ENCODE peak calls at places on chromosome 6, in eight cellular contexts. O is AG08395, E is HFF-Myc, S is activated T-helper 1 cell treated with Interleukin-2 at 50 U/mL for 16 hours, X is hepatic stellate cell, H is GM04503, W is iris pigment epithelial cell, Q is HL-60. L is an unnamed sample.

GRCh38 chr6:73443555-73443954 is 8.5 kb downstream of the CGAS start:
- DNase-seq in X (no peak), Q (no peak), S (no peak), W (no peak), H (no peak), O (no peak), E (no peak), L (no peak)

GRCh38 chr6:110629153-110629552 is 152.7 kb upstream of the SLC22A16 start:
- DNase-seq in S (no peak), E (no peak), X (no peak), O (no peak), H (no peak), W (no peak), Q (no peak), L (no peak)

GRCh38 chr6:100176321-100176950 is 182.4 kb upstream of the MCHR2 start:
- DNase-seq in X (peak), S (no peak), Q (no peak), O (peak), H (no peak), E (peak), W (peak), L (peak)

GRCh38 chr6:82251942-82252341 is 4.4 kb upstream of the IBTK start:
- DNase-seq in W (peak), H (no peak), O (peak), X (peak), Q (peak), S (no peak), E (no peak), L (peak)

GRCh38 chr6:131379951-131380350 is 193.1 kb upstream of the ARG1 start:
- DNase-seq in O (peak), Q (no peak), X (peak), H (peak), E (peak), W (peak), S (no peak), L (no peak)

GRCh38 chr6:6678811-6679210 is 90.3 kb downstream of the LY86 start:
- DNase-seq in Q (no peak), W (no peak), E (no peak), S (no peak), X (no peak), H (no peak), O (no peak), L (no peak)

GRCh38 chr6:7726416-7727149 is 684 bp downstream of the BMP6 start:
- DNase-seq in H (no peak), O (no peak), S (no peak), Q (no peak), X (peak), E (no peak), W (no peak), L (peak)

GRCh38 chr6:17584241-17584803 is 15.8 kb upstream of the FAM8A1 start:
- DNase-seq in S (no peak), W (peak), H (peak), Q (peak), E (peak), O (peak), X (peak), L (peak)

GRCh38 chr6:166825553-166826145 is 130.7 kb downstream of the RNASET2 start:
- DNase-seq in S (no peak), O (no peak), H (no peak), E (peak), Q (no peak), X (no peak), W (peak), L (no peak)

GRCh38 chr6:148831531-148831930 is 84.7 kb downstream of the UST start:
- DNase-seq in X (no peak), H (no peak), Q (no peak), E (no peak), W (peak), S (no peak), O (no peak), L (no peak)

GRCh38 chr6:169212897-169213813 is 40.5 kb downstream of the THBS2 start:
- DNase-seq in Q (peak), H (no peak), S (peak), W (peak), O (peak), X (peak), E (peak), L (peak)

GRCh38 chr6:157226761-157227160 is 96.6 kb downstream of the TMEM242 start:
- DNase-seq in H (no peak), Q (no peak), X (no peak), E (no peak), O (no peak), S (no peak), W (no peak), L (no peak)

GRCh38 chr6:13212538-13212937 is 115.8 kb downstream of the TBC1D7 start:
- DNase-seq in X (no peak), O (no peak), H (no peak), S (no peak), E (no peak), W (no peak), Q (no peak), L (no peak)

GRCh38 chr6:81895511-81896185 is 143.2 kb upstream of the TENT5A start:
- DNase-seq in Q (no peak), S (no peak), W (peak), X (peak), H (peak), E (no peak), O (peak), L (no peak)

GRCh38 chr6:10210052-10210451 is 204.8 kb downstream of the TFAP2A start:
- DNase-seq in S (no peak), E (peak), Q (no peak), X (no peak), W (peak), H (no peak), O (peak), L (no peak)